ENCODE peak calls at places on chromosomes 11 and 22, in ten cellular contexts. C is K562; D is CD8-positive, alpha-beta T cell; X is ovary; Y is cardiac muscle cell; W is suprapubic skin; K is SK-N-SH; O is naive thymus-derived CD4-positive, alpha-beta T cell; B is A549; L is fibroblast of lung. E is an unnamed sample.
A peak's percentile ranks its signal among the peaks of the same experiment; 100 is the strongest.

GRCh38 chr22:46865642-46866041 is 103.2 kb downstream of the TBC1D22A start:
- DNase-seq in Y (no peak), X (no peak), L (no peak), K (no peak), D (no peak), W (no peak), B (no peak), C (no peak), O (no peak), E (no peak)

GRCh38 chr22:46444390-46444854 is 93.0 kb downstream of the CELSR1 start:
- DNase-seq in X (no peak), Y (no peak), O (no peak), L (no peak), K (no peak), D (no peak), W (no peak), B (peak; percentile 32), C (no peak), E (peak; percentile 53)

GRCh38 chr11:65502852-65503603 is 4.2 kb downstream of the MALAT1 start:
- DNase-seq in Y (no peak), X (no peak), D (no peak), W (no peak), O (peak; percentile 30), B (peak; percentile 69), L (peak; percentile 39), C (no peak), K (no peak), E (no peak)

GRCh38 chr11:8225589-8226036 is 38.1 kb downstream of the LMO1 start:
- DNase-seq in L (peak; percentile 36), K (peak; percentile 94), D (peak; percentile 72), Y (peak; percentile 88), O (peak; percentile 35), X (peak; percentile 67), B (peak; percentile 58), C (peak; percentile 91), W (peak; percentile 85), E (peak; percentile 79)

GRCh38 chr11:66113132-66113856 is 43.2 kb downstream of the PACS1 start:
- DNase-seq in D (no peak), K (no peak), W (no peak), B (peak; percentile 89), L (peak; percentile 92), C (no peak), O (peak; percentile 40), Y (no peak), X (no peak), E (no peak)

GRCh38 chr11:67648796-67649613 is 1.5 kb downstream of the ACY3 start:
- DNase-seq in K (no peak), D (no peak), B (no peak), X (no peak), C (no peak), O (no peak), W (peak; percentile 57), L (no peak), Y (no peak), E (no peak)

GRCh38 chr11:9095421-9095820 is 4.0 kb upstream of the SCUBE2 start:
- DNase-seq in L (no peak), D (no peak), O (no peak), W (no peak), B (no peak), X (no peak), Y (no peak), K (no peak), C (no peak), E (peak; percentile 42)

GRCh38 chr11:102846292-102846691 is 2.9 kb upstream of the MMP3 start:
- DNase-seq in K (no peak), C (no peak), X (no peak), Y (no peak), O (no peak), B (no peak), D (no peak), W (no peak), L (peak; percentile 59), E (peak; percentile 35)

DNA sequence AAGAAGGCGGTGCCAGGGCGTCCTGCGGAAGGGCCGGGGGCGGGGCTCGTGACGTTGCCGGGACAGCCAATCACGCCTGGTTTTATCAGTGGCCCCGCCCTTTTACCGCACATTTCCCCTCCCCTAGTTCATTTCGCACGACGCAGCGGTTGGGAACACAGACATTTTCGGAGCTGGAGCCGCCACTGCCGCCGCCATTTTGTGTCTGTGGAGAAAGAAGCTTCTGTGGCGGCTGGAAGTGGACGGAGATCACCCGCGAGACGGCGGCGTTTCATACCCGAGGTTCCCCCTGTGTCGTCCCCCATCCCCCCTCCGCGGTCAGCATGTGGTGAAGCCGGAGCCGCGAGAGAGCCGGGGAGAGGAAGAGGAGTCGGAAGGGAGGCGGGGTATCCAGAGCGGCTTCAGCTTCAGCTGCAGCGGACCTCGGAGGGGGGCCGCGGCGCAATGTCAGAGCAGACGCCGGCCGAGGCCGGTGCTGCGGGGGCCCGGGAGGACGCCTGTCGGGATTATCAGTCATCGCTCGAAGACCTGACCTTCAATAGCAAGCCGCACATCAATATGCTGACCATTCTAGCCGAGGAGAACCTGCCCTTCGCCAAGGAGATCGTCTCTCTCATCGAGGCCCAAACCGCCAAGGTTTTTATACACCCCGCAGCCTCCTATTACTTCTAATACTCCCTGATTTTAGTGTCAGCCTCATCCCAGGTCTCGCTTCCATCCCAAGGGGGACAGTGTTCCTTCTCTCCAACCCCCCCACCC is at the start of gene PCF11:
- DNase-seq in X (no peak), B (no peak), C (no peak), D (no peak), K (no peak), W (no peak), L (no peak), O (no peak), Y (no peak), E (no peak)
- H3K4me1 ChIP-seq in X (peaks cover 3% of the 10 kb centered on the region), B (peaks cover 29% of the 10 kb centered on the region), C (peaks cover 14% of the 10 kb centered on the region), D (peaks cover 21% of the 10 kb centered on the region), K (peaks cover 11% of the 10 kb centered on the region), W (peaks cover 24% of the 10 kb centered on the region), L (no peaks in the 10 kb centered on the region), O (peaks cover 26% of the 10 kb centered on the region), Y (peaks cover 22% of the 10 kb centered on the region), E (peaks cover 10% of the 10 kb centered on the region)

GRCh38 chr11:2091112-2091746 is 48.0 kb downstream of the IGF2 start:
- DNase-seq in C (no peak), L (no peak), D (no peak), W (peak; percentile 40), Y (no peak), K (no peak), X (no peak), O (no peak), B (no peak), E (no peak)

GRCh38 chr11:2093575-2094353 is 45.4 kb downstream of the IGF2 start:
- DNase-seq in C (no peak), L (peak; percentile 49), K (no peak), Y (no peak), W (peak; percentile 75), X (no peak), B (no peak), O (no peak), D (no peak), E (peak; percentile 26)

GRCh38 chr11:2091786-2092463 is 47.3 kb downstream of the IGF2 start:
- DNase-seq in X (no peak), W (peak; percentile 55), O (no peak), C (no peak), B (no peak), D (no peak), K (no peak), L (no peak), Y (no peak), E (no peak)

GRCh38 chr11:2092956-2093412 is 46.2 kb downstream of the IGF2 start:
- DNase-seq in B (no peak), W (peak; percentile 88), Y (no peak), D (peak; percentile 77), X (no peak), L (peak; percentile 75), O (peak; percentile 83), K (peak; percentile 55), C (no peak), E (peak; percentile 95)

GRCh38 chr11:2092464-2092910 is 46.7 kb downstream of the IGF2 start:
- DNase-seq in X (no peak), Y (no peak), C (no peak), W (no peak), D (no peak), B (no peak), O (no peak), L (no peak), K (no peak), E (no peak)
- H3K4me1 ChIP-seq in X (peaks cover 14% of the 10 kb centered on the region), Y (no peaks in the 10 kb centered on the region), C (peaks cover 22% of the 10 kb centered on the region), W (peaks cover 43% of the 10 kb centered on the region), D (peaks cover 12% of the 10 kb centered on the region), B (no peaks in the 10 kb centered on the region), O (peaks cover 8% of the 10 kb centered on the region), L (peaks cover 12% of the 10 kb centered on the region), K (peaks cover 8% of the 10 kb centered on the region), E (peaks cover 39% of the 10 kb centered on the region)

GRCh38 chr11:104529916-104530315 is 366.0 kb upstream of the PDGFD start:
- DNase-seq in W (no peak), D (no peak), L (no peak), B (no peak), C (no peak), O (no peak), Y (no peak), X (no peak), K (no peak), E (no peak)
- H3K4me1 ChIP-seq in W (peaks cover 14% of the 10 kb centered on the region), D (no peaks in the 10 kb centered on the region), L (no peaks in the 10 kb centered on the region), B (no peaks in the 10 kb centered on the region), C (no peaks in the 10 kb centered on the region), O (no peaks in the 10 kb centered on the region), Y (no peaks in the 10 kb centered on the region), X (peaks cover 9% of the 10 kb centered on the region), K (peaks cover 2% of the 10 kb centered on the region), E (no peaks in the 10 kb centered on the region)

GRCh38 chr11:119101367-119101758 is 290 bp downstream of the DPAGT1 start:
- DNase-seq in L (no peak), W (no peak), K (peak; percentile 47), B (peak; percentile 39), D (no peak), X (no peak), O (no peak), Y (no peak), C (peak; percentile 55), E (peak; percentile 26)

GRCh38 chr11:119106564-119107537 is at the start of gene C2CD2L:
- DNase-seq in O (peak; percentile 89), C (peak; percentile 94), Y (peak; percentile 91), K (peak; percentile 97), B (peak; percentile 83), X (peak; percentile 84), D (peak; percentile 86), L (peak; percentile 88), W (peak; percentile 93), E (peak; percentile 76)

GRCh38 chr11:119101759-119102423 is at the start of gene DPAGT1:
- DNase-seq in L (peak; percentile 98), O (peak; percentile 89), C (peak; percentile 62), Y (peak; percentile 95), X (peak; percentile 88), K (peak; percentile 81), D (peak; percentile 87), W (peak; percentile 96), B (peak; percentile 98), E (peak; percentile 94)

GRCh38 chr11:119100960-119101349 is 698 bp downstream of the DPAGT1 start:
- DNase-seq in B (no peak), W (no peak), K (no peak), D (no peak), L (no peak), X (no peak), Y (no peak), O (no peak), C (no peak), E (no peak)

DNA sequence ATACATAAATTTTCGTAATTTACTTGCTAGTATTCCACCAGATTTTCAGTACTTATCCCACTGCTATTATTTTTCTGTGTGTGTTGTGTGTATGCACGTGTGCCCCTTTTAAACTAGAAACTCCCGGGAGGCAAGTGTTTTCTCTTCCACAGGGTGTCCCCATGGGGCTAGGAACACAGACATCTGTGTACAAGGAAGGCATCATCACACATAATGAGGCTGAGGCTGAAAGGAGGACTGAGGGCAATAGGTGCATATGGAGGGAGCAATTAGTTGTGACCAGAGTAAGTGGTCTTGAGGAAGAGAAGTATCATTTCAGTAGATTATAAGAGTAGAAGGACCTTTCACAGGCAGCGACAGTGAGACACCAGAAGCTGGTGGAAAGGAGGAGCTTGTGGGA is 2.1 kb upstream of the DPAGT1 start:
- DNase-seq in D (no peak), K (no peak), B (no peak), C (no peak), O (peak; percentile 17), Y (no peak), L (no peak), X (no peak), W (no peak), E (no peak)
- H3K4me1 ChIP-seq in D (peaks cover 39% of the 10 kb centered on the region), K (peaks cover 39% of the 10 kb centered on the region), B (peaks cover 36% of the 10 kb centered on the region), C (peaks cover 50% of the 10 kb centered on the region), O (peaks cover 24% of the 10 kb centered on the region), Y (peaks cover 15% of the 10 kb centered on the region), L (peaks cover 20% of the 10 kb centered on the region), X (peaks cover 22% of the 10 kb centered on the region), W (peaks cover 56% of the 10 kb centered on the region), E (peaks cover 8% of the 10 kb centered on the region)